ENCODE peak calls at places on chromosomes 5 and 9, in six cellular contexts. R is CD4-positive, CD25-positive, alpha-beta regulatory T cell; Z is psoas muscle; H is breast epithelium; O is stomach; V is heart right ventricle. D is an unnamed sample.

GRCh38 chr9:20315672-20316071 is 306.6 kb downstream of the MLLT3 start:
- DNase-seq in R (no peak), Z (no peak), H (no peak), O (no peak), V (no peak), D (no peak)

GRCh38 chr9:129399301-129399990 is 221.4 kb upstream of the IER5L start:
- DNase-seq in R (no peak), Z (peak), H (no peak), O (no peak), V (no peak), D (no peak)

GRCh38 chr9:119675951-119676350 is 306.7 kb upstream of the BRINP1 start:
- DNase-seq in R (no peak), Z (no peak), H (no peak), O (no peak), V (no peak), D (no peak)

GRCh38 chr5:172904643-172905345 is 54.4 kb upstream of the RPL26L1 start:
- DNase-seq in R (no peak), Z (peak), H (peak), O (peak), V (peak), D (peak)

GRCh38 chr5:16528382-16528849 is 62.8 kb upstream of the ZNF622 start:
- DNase-seq in R (no peak), Z (no peak), H (no peak), O (no peak), V (no peak), D (no peak)

GRCh38 chr9:78858266-78858665 is 561.3 kb downstream of the PSAT1 start:
- DNase-seq in R (no peak), Z (no peak), H (no peak), O (no peak), V (no peak), D (no peak)

GRCh38 chr9:135461936-135462335 is 17.6 kb upstream of the PPP1R26 start:
- DNase-seq in R (no peak), Z (no peak), H (no peak), O (no peak), V (no peak), D (no peak)

GRCh38 chr5:117204404-117204803 is 629.8 kb upstream of the SEMA6A start:
- DNase-seq in R (no peak), Z (no peak), H (no peak), O (no peak), V (no peak), D (no peak)

GRCh38 chr5:151252762-151253603 is at the start of gene GM2A:
- DNase-seq in R (peak), Z (peak), H (peak), O (peak), V (peak), D (peak)

GRCh38 chr5:534743-535671 is 10.8 kb upstream of the SLC9A3 start:
- DNase-seq in R (no peak), Z (peak), H (no peak), O (no peak), V (no peak), D (no peak)

GRCh38 chr9:20683351-20684034 is 566 bp upstream of the FOCAD start:
- DNase-seq in R (no peak), Z (peak), H (peak), O (peak), V (peak), D (peak)

GRCh38 chr9:124248992-124249391 is 8.8 kb upstream of the NEK6 start:
- DNase-seq in R (no peak), Z (no peak), H (no peak), O (no peak), V (no peak), D (no peak)

GRCh38 chr9:130304141-130304540 is 38.6 kb downstream of the HMCN2 start:
- DNase-seq in R (no peak), Z (no peak), H (no peak), O (no peak), V (no peak), D (no peak)

GRCh38 chr5:28473531-28474107 is 1435.2 kb upstream of the CDH9 start:
- DNase-seq in R (no peak), Z (no peak), H (no peak), O (no peak), V (no peak), D (no peak)

GRCh38 chr9:21993893-21994525 is at the start of gene CDKN2A:
- DNase-seq in R (peak), Z (no peak), H (no peak), O (peak), V (no peak), D (peak)

GRCh38 chr5:126918624-126918957 is 111.8 kb downstream of the MARCHF3 start:
- DNase-seq in R (no peak), Z (no peak), H (no peak), O (no peak), V (no peak), D (no peak)

GRCh38 chr9:5832093-5832542 is 799 bp downstream of the ERMP1 start:
- DNase-seq in R (peak), Z (no peak), H (no peak), O (no peak), V (peak), D (no peak)

GRCh38 chr5:170254056-170254455 is 21.3 kb downstream of the C5orf58 start:
- DNase-seq in R (peak), Z (no peak), H (peak), O (no peak), V (no peak), D (no peak)

GRCh38 chr9:82354260-82354659 is 365.7 kb downstream of the SPATA31D1 start:
- DNase-seq in R (no peak), Z (no peak), H (no peak), O (no peak), V (no peak), D (no peak)

GRCh38 chr9:133187561-133188005 is 21.5 kb downstream of the OBP2B start:
- DNase-seq in R (no peak), Z (no peak), H (no peak), O (no peak), V (no peak), D (no peak)

GRCh38 chr5:3596261-3596825 is 711 bp downstream of the IRX1 start:
- DNase-seq in R (no peak), Z (no peak), H (no peak), O (no peak), V (no peak), D (no peak)

GRCh38 chr5:56142620-56143431 is 90.3 kb downstream of the ANKRD55 start:
- DNase-seq in R (peak), Z (no peak), H (no peak), O (peak), V (no peak), D (no peak)

DNA sequence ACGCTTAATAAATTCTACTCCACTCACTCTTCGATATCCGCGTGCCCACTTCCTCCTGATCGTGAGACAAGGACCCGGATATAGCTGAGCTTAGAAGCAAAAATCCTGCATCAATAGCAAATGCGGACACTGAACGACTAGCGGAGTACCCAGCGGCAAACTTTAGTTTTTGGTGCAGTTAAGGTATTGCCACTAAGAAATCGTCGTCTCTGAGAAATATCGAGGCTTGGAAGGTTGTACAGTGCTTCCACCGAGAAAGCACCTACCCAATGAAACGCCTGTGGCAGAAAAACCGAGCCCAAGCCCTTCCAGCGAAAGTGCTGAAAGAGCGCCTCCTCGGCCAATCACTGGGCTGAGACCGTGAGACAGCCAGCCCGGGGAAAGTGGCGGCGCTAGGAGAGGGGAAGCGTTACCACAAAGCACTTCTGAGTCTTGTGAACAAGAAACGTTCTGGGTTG is 32.2 kb downstream of the ANXA2R start:
- DNase-seq in R (peak), Z (peak), H (no peak), O (peak), V (peak), D (peak)
- H3K4me3 ChIP-seq in R (peak), Z (peak), H (peak), O (peak), V (peak), D (peak)

GRCh38 chr9:131480258-131480657 is 22.5 kb upstream of the POMT1 start:
- DNase-seq in R (no peak), Z (no peak), H (no peak), O (no peak), V (no peak), D (no peak)

GRCh38 chr9:131482343-131483006 is 20.2 kb upstream of the POMT1 start:
- DNase-seq in R (no peak), Z (no peak), H (no peak), O (no peak), V (no peak), D (no peak)

GRCh38 chr9:131484051-131484445 is 18.7 kb upstream of the POMT1 start:
- DNase-seq in R (no peak), Z (no peak), H (no peak), O (no peak), V (no peak), D (no peak)

GRCh38 chr9:131483319-131484050 is 19.2 kb upstream of the POMT1 start:
- DNase-seq in R (no peak), Z (peak), H (peak), O (no peak), V (peak), D (peak)

GRCh38 chr9:131481441-131482342 is 21.0 kb upstream of the POMT1 start:
- DNase-seq in R (no peak), Z (no peak), H (peak), O (no peak), V (peak), D (no peak)
- H3K27ac ChIP-seq in R (no peak), Z (peak), H (peak), O (no peak), V (peak), D (peak)

GRCh38 chr5:35338169-35338476 is 107.8 kb upstream of the PRLR start:
- DNase-seq in R (no peak), Z (no peak), H (no peak), O (no peak), V (no peak), D (no peak)

GRCh38 chr5:35335752-35336151 is 105.5 kb upstream of the PRLR start:
- DNase-seq in R (no peak), Z (no peak), H (no peak), O (no peak), V (no peak), D (no peak)

GRCh38 chr5:35339006-35339405 is 108.7 kb upstream of the PRLR start:
- DNase-seq in R (no peak), Z (no peak), H (no peak), O (no peak), V (no peak), D (no peak)

GRCh38 chr5:35339616-35340100 is 109.4 kb upstream of the PRLR start:
- DNase-seq in R (no peak), Z (no peak), H (no peak), O (no peak), V (no peak), D (no peak)

DNA sequence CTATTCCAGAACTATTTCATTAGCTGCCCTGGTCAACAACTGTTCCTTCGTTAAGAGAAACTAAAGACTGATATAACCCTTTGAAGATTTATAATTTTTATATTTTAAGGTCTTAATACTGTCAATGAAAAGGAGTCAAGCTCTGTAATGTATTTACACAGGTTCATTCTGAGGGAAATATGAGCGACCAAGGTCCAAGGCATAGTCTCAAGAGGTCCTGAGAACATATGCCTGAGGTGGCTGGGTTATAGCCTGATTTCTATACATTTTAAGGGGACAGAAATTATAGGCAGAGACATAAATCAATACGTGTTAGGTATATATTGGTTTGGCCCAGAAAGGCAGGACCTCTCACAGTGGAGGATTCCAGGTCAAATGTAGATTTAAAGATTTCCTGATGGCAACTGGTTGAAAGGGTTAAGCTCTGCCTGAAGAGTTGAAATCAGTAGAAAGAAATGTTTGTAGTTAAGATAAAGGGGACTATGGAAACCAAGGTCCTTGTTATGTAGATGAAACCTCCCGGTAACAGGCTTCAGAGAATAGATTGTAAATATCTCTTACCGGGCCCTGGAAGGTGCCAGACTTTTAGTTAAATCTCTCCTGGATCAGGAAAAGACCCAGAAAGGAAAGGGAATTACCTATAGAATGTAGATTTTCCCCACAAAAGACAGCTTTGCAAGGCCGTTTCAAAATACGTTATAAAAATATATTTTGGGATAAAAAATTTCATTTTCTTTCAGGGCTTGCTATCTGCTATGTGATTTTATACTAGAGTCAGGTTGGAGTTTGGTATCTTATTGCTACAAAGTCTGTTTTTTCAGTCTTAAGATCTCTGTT is 107.3 kb upstream of the PRLR start:
- DNase-seq in R (no peak), Z (no peak), H (no peak), O (no peak), V (no peak), D (no peak)
- H3K4me3 ChIP-seq in R (no peak), Z (no peak), H (no peak), O (no peak), V (no peak), D (no peak)

GRCh38 chr9:93566408-93567270 is 9.7 kb upstream of the PHF2 start:
- DNase-seq in R (peak), Z (peak), H (peak), O (peak), V (peak), D (peak)
- H3K27ac ChIP-seq in R (peak), Z (peak), H (peak), O (peak), V (peak), D (peak)

DNA sequence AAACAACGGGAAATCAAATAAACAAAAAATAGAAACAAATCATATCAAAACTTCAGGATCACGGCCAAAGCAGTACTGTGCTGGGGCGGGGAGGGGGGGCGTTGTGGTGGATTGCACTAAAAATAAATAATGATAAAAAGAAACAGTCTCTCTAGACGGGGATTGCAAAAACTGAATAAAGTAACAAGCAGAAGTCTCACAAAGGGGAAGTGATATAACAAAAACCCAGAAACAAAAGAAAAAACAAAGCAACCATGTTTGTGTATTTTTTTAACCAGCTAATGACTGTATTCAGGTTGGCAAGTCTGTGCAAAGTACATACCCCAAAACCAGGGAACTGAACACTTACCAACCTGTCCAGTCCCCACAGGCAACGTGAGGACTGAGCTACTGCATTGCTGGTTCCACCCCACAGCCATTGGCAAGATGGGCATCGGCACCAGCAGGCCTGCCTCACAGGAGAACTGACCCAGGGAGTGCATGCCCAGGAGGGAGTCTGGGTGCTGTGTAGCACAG is 24.1 kb downstream of the BICD2 start:
- DNase-seq in R (no peak), Z (no peak), H (no peak), O (no peak), V (no peak), D (no peak)
- H3K4me3 ChIP-seq in R (no peak), Z (peak), H (peak), O (no peak), V (peak), D (peak)

GRCh38 chr5:168649306-168649705 is 70.1 kb upstream of the PANK3 start:
- DNase-seq in R (no peak), Z (no peak), H (no peak), O (no peak), V (no peak), D (no peak)

GRCh38 chr5:168653611-168654010 is 74.4 kb upstream of the PANK3 start:
- DNase-seq in R (no peak), Z (no peak), H (no peak), O (no peak), V (no peak), D (no peak)

GRCh38 chr5:168652516-168652915 is 73.3 kb upstream of the PANK3 start:
- DNase-seq in R (no peak), Z (no peak), H (no peak), O (no peak), V (no peak), D (no peak)

GRCh38 chr5:168654225-168654624 is 75.1 kb upstream of the PANK3 start:
- DNase-seq in R (no peak), Z (peak), H (peak), O (no peak), V (peak), D (no peak)

GRCh38 chr5:168651654-168652053 is 72.5 kb upstream of the PANK3 start:
- DNase-seq in R (no peak), Z (no peak), H (no peak), O (no peak), V (no peak), D (no peak)
- H3K27ac ChIP-seq in R (no peak), Z (no peak), H (peak), O (no peak), V (no peak), D (no peak)

GRCh38 chr5:79111387-79111959 is at the start of gene BHMT:
- DNase-seq in R (no peak), Z (no peak), H (no peak), O (peak), V (no peak), D (no peak)

GRCh38 chr5:79112703-79113058 is 1.1 kb downstream of the BHMT start:
- DNase-seq in R (no peak), Z (no peak), H (no peak), O (no peak), V (no peak), D (no peak)

GRCh38 chr5:79108792-79109191 is 2.8 kb upstream of the BHMT start:
- DNase-seq in R (no peak), Z (no peak), H (no peak), O (no peak), V (no peak), D (no peak)

GRCh38 chr5:79109527-79110492 is 1.8 kb upstream of the BHMT start:
- DNase-seq in R (peak), Z (peak), H (no peak), O (no peak), V (no peak), D (no peak)

GRCh38 chr5:79111960-79112702 is 522 bp downstream of the BHMT start:
- DNase-seq in R (no peak), Z (no peak), H (no peak), O (peak), V (no peak), D (no peak)
- H3K4me3 ChIP-seq in R (no peak), Z (no peak), H (no peak), O (peak), V (no peak), D (no peak)

DNA sequence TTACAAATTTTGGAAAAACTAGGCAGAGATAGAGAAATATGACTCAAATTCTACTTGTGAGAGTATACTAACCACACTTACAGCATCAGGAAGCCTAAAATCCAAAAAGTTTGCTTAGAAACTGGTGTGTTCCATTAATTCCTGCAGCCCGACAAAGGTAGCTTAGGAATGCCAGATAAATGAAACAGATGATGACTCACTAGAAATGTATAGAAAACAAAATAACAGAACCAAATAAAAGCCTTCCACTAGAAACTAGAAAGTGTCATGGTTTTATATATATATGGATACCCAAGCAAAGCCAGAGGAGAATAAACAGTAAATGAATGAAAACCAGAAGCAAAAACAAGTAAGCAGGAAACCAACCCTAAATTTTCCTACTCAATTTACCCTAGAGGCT is 272.2 kb upstream of the PRDM9 start:
- DNase-seq in R (no peak), Z (no peak), H (no peak), O (no peak), V (no peak), D (no peak)
- H3K27ac ChIP-seq in R (no peak), Z (no peak), H (no peak), O (no peak), V (no peak), D (no peak)

DNA sequence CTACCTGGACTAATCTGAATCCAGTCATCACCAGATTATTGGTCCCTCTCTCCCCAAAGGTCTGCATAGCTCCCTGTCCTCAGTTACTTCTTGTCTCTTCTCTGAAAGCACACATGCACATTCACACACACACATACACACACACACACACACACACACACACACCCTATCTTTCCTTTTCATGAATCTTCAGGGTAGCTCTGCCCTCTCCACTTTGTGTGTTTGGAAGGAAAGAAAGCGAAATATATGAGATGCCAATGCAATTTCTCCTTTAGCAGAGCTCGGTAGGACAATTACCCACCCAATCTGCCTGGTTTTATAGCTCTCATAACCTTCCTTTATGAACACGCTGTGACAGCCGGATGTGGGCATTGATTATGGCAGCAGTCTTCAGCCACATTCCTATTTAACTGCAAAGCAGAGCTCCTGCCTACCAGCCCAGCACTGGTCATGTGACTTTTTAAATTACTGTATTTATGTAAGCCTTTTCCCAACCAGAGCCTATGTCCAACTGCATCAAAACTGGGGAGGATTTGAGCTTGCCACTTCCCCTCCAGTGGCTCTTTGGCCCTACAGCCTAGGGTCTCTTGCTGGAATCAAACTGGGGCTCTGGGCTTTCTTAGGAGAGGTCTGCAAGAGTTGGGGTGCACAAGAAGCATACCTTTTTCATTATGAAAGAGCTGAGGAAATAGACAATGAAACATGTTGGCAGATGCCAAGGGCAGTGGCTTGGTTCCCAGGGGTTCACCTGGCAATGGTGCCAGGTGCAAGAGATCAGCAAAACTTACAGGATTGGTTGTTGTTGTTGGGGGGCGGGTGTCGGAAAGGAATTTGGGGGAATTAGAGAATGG is 20.8 kb upstream of the MATR3 start:
- DNase-seq in R (peak), Z (no peak), H (no peak), O (no peak), V (no peak), D (no peak)
- H3K4me3 ChIP-seq in R (peak), Z (peak), H (peak), O (peak), V (peak), D (peak)